ENCODE peak calls at places on chromosomes 13 and 19, in six cellular contexts. A, E, Q, H, O and D are unnamed samples.

GRCh38 chr13:73025212-73026012 is 33.4 kb upstream of the KLF5 start:
- DNase-seq in Q (no peak), O (no peak), A (peak; percentile 47), H (no peak), E (no peak), D (no peak)

GRCh38 chr13:66503890-66504289 is 726.2 kb downstream of the PCDH9 start:
- DNase-seq in H (no peak), E (no peak), A (no peak), Q (no peak), O (no peak), D (no peak)

GRCh38 chr13:50309872-50310594 is 294.8 kb downstream of the KCNRG start:
- DNase-seq in A (no peak), O (no peak), H (no peak), Q (no peak), E (no peak), D (no peak)

GRCh38 chr13:20388184-20388583 is 137.5 kb downstream of the CRYL1 start:
- DNase-seq in Q (no peak), A (no peak), H (no peak), O (no peak), E (no peak), D (no peak)

GRCh38 chr19:54478677-54479266 is 5.7 kb upstream of the CDC42EP5 start:
- DNase-seq in Q (no peak), A (peak; percentile 49), O (no peak), E (no peak), H (no peak), D (no peak)

GRCh38 chr19:18723871-18724377 is 40.4 kb downstream of the CRTC1 start:
- DNase-seq in Q (no peak), E (no peak), H (no peak), A (no peak), O (no peak), D (no peak)

GRCh38 chr19:30228113-30228725 is 144.0 kb upstream of the ZNF536 start:
- DNase-seq in Q (no peak), O (no peak), H (no peak), E (no peak), A (no peak), D (no peak)

GRCh38 chr13:112024577-112024976 is 42.4 kb upstream of the SOX1 start:
- DNase-seq in E (no peak), H (no peak), Q (no peak), A (no peak), O (no peak), D (no peak)

GRCh38 chr19:46802152-46802551 is 13.8 kb upstream of the SLC1A5 start:
- DNase-seq in E (no peak), Q (no peak), H (no peak), O (no peak), A (no peak), D (no peak)

GRCh38 chr13:86554066-86554465 is 754.8 kb upstream of the SLITRK6 start:
- DNase-seq in Q (no peak), A (no peak), E (no peak), H (no peak), O (no peak), D (no peak)

GRCh38 chr13:89740994-89741678 is 1606.4 kb upstream of the MIR17HG start:
- DNase-seq in A (no peak), E (no peak), Q (no peak), H (no peak), O (no peak), D (no peak)

DNA sequence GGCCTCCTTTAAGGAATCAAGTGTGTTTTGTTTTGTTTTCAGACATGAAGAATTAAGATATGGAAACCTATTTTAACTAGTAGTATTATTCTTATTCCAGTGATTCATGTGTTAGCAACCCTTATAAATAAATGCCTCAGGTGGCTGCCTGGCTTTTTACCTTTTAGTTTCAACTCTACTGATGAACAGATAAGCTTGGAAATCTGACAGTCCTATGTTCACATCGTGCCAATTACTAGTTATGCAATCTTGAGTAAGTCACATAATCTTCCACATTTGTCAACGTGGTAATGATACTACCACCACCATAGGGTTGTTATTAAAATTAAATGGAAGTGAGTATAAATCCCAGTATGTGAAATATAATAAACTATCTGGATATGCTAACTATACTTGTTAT is 64.3 kb downstream of the TBC1D4 start:
- DNase-seq in Q (no peak), E (no peak), O (no peak), H (peak; percentile 16), A (no peak), D (no peak)
- H3K27ac ChIP-seq in Q (no peak overlapping the region), E (no peak overlapping the region), O (peak overlapping the region; percentile 48), H (no peak overlapping the region), A (no peak overlapping the region), D (no peak overlapping the region)

GRCh38 chr19:12947702-12948596 is 2.3 kb downstream of the RAD23A start:
- DNase-seq in Q (no peak), E (no peak), O (no peak), H (no peak), A (no peak), D (no peak)

GRCh38 chr19:12948597-12949362 is 3.1 kb downstream of the RAD23A start:
- DNase-seq in Q (no peak), E (no peak), A (no peak), H (no peak), O (no peak), D (no peak)

GRCh38 chr19:12944064-12944674 is 1.5 kb upstream of the RAD23A start:
- DNase-seq in O (no peak), E (no peak), A (no peak), H (no peak), Q (no peak), D (no peak)

GRCh38 chr19:12945479-12946091 is at the start of gene RAD23A:
- DNase-seq in E (peak; percentile 94), H (peak; percentile 98), Q (peak; percentile 97), O (peak; percentile 95), A (peak; percentile 98), D (peak; percentile 97)

DNA sequence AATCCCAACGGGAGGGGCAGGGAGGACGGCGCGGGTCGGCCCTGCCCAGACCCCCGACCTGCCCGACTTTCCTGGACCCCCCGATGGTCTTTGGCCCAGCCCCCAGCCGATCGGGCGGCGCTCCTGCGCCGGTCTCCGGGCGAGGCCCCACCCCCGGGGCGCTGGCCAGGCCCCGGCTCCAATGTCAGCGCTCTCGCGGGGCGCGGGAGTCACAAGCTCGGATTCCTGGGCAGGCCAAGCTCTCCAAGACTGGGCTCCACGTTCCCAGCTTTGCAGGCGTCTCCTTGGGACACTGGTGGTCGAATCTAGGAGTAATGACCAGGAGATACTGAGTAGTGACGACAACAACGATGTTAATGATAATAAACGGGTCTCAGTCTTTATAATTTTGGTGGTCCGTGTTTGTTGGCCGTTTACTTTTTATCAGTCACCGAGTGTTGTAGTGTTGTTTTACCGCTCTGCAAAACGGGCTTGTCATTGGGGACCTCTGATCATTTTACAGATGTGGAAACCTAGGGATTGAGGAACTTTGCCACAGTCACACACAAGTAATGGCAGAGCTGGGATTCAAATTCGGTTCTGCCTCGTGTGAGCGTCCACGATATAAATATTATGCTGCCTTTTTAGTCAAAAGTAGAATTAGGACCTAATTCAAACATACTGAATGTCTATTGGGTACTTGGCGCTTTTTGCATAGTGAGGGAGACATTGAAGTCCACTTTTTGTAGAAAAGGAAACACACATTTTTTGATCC is 607 bp downstream of the RAD23A start:
- DNase-seq in E (no peak), Q (peak; percentile 68), H (peak; percentile 76), O (no peak), A (peak; percentile 80), D (no peak)
- H3K27ac ChIP-seq in E (peak overlapping the region; percentile 85), Q (peak overlapping the region; percentile 90), H (peak overlapping the region; percentile 86), O (peak overlapping the region; percentile 95), A (peak overlapping the region; percentile 84), D (peak overlapping the region; percentile 86)

GRCh38 chr13:97318532-97318931 is 96.4 kb downstream of the MBNL2 start:
- DNase-seq in E (no peak), O (no peak), Q (no peak), A (peak; percentile 34), H (no peak), D (no peak)
- H3K27ac ChIP-seq in E (no peak overlapping the region), O (peak overlapping the region; percentile 55), Q (no peak overlapping the region), A (peak overlapping the region; percentile 49), H (no peak overlapping the region), D (no peak overlapping the region)

GRCh38 chr13:98961204-98962105 is 16.4 kb downstream of the DOCK9 start:
- DNase-seq in E (no peak), A (no peak), H (no peak), O (no peak), Q (no peak), D (no peak)
- H3K27ac ChIP-seq in E (no peak overlapping the region), A (no peak overlapping the region), H (no peak overlapping the region), O (peak overlapping the region; percentile 65), Q (no peak overlapping the region), D (no peak overlapping the region)

GRCh38 chr13:25292301-25292700 is 5.0 kb upstream of the MTMR6 start:
- DNase-seq in A (peak; percentile 47), O (no peak), Q (no peak), E (no peak), H (peak; percentile 33), D (peak; percentile 36)
- H3K27ac ChIP-seq in A (no peak overlapping the region), O (no peak overlapping the region), Q (no peak overlapping the region), E (no peak overlapping the region), H (no peak overlapping the region), D (no peak overlapping the region)